ENCODE peak calls at places on chromosomes 4 and X, in ten cellular contexts. I, P, N, K, J, Q, C, L, Y and U are unnamed samples.
A peak's percentile ranks its signal among the peaks of the same experiment; 100 is the strongest.

GRCh38 chr4:165875446-165875845 is 2.4 kb downstream of the TLL1 start:
- DNase-seq in I (no peak), P (no peak), N (no peak), K (no peak), J (no peak), Q (no peak), C (no peak), L (no peak), Y (no peak), U (no peak)

GRCh38 chrX:12396584-12396983 is 258.3 kb downstream of the FRMPD4 start:
- DNase-seq in I (no peak), P (no peak), N (no peak), K (no peak), J (no peak), Q (no peak), C (no peak), L (no peak), Y (no peak), U (no peak)

GRCh38 chr4:70895846-70896435 is 6.2 kb upstream of the MOB1B start:
- DNase-seq in I (no peak), P (no peak), N (no peak), K (no peak), J (no peak), Q (no peak), C (no peak), L (no peak), Y (no peak), U (no peak)

GRCh38 chr4:104979083-104979760 is 167.5 kb upstream of the TET2 start:
- DNase-seq in I (no peak), P (no peak), N (no peak), K (no peak), J (no peak), Q (no peak), C (no peak), L (no peak), Y (no peak), U (no peak)

GRCh38 chr4:878796-879729 is 53.1 kb downstream of the GAK start:
- DNase-seq in I (no peak), P (no peak), N (no peak), K (no peak), J (peak; percentile 66), Q (no peak), C (no peak), L (no peak), Y (no peak), U (no peak)

GRCh38 chr4:20687894-20688293 is 12.4 kb upstream of the PACRGL start:
- DNase-seq in I (no peak), P (no peak), N (no peak), K (peak; percentile 4), J (no peak), Q (peak; percentile 89), C (no peak), L (no peak), Y (no peak), U (no peak)

GRCh38 chr4:77821775-77822174 is 2.6 kb upstream of the CNOT6L start:
- DNase-seq in I (no peak), P (no peak), N (no peak), K (no peak), J (no peak), Q (no peak), C (no peak), L (no peak), Y (no peak), U (no peak)

GRCh38 chr4:177283167-177283566 is 26.5 kb upstream of the NEIL3 start:
- DNase-seq in I (no peak), P (no peak), N (no peak), K (peak; percentile 16), J (no peak), Q (peak; percentile 61), C (no peak), L (no peak), Y (no peak), U (no peak)

GRCh38 chr4:95929448-95930064 is 89.7 kb downstream of the PDHA2 start:
- DNase-seq in I (no peak), P (no peak), N (no peak), K (no peak), J (no peak), Q (peak; percentile 7), C (no peak), L (no peak), Y (no peak), U (no peak)

GRCh38 chr4:8106451-8107025 is 52.1 kb downstream of the ABLIM2 start:
- DNase-seq in I (no peak), P (no peak), N (no peak), K (no peak), J (no peak), Q (no peak), C (no peak), L (no peak), Y (no peak), U (no peak)

GRCh38 chr4:8858188-8858924 is 13.3 kb downstream of the HMX1 start:
- DNase-seq in I (no peak), P (no peak), N (no peak), K (no peak), J (no peak), Q (no peak), C (no peak), L (no peak), Y (no peak), U (no peak)

GRCh38 chr4:124144302-124144701 is 568.2 kb downstream of the ANKRD50 start:
- DNase-seq in I (no peak), P (no peak), N (no peak), K (no peak), J (no peak), Q (peak; percentile 3), C (no peak), L (no peak), Y (no peak), U (no peak)

GRCh38 chrX:150730719-150731118 is 37.5 kb downstream of the MTMR1 start:
- DNase-seq in I (no peak), P (no peak), N (no peak), K (no peak), J (no peak), Q (peak; percentile 97), C (no peak), L (no peak), Y (no peak), U (no peak)